ENCODE peak calls at places on chromosome 4, in five cellular contexts. T is left ventricle myocardium inferior; Y is CD4-positive, alpha-beta T cell; X is dorsolateral prefrontal cortex; D is fibroblast of pulmonary artery. Q is an unnamed sample.

GRCh38 chr4:158036998-158037397 is 135.8 kb downstream of the GASK1B start:
- DNase-seq in T (no peak), Y (no peak), X (no peak), D (no peak), Q (no peak)

GRCh38 chr4:39528056-39528465 is 822 bp upstream of the UGDH start:
- DNase-seq in T (no peak), Y (no peak), X (no peak), D (peak), Q (no peak)

GRCh38 chr4:22442956-22443355 is 72.9 kb downstream of the ADGRA3 start:
- DNase-seq in T (no peak), Y (no peak), X (no peak), D (no peak), Q (no peak)

GRCh38 chr4:13523591-13524503 is 20.5 kb downstream of the NKX3-2 start:
- DNase-seq in T (no peak), Y (no peak), X (no peak), D (no peak), Q (peak)

GRCh38 chr4:128782875-128783614 is 26.5 kb upstream of the JADE1 start:
- DNase-seq in T (no peak), Y (no peak), X (no peak), D (peak), Q (no peak)

GRCh38 chr4:82948647-82949204 is 48.2 kb downstream of the THAP9 start:
- DNase-seq in T (no peak), Y (no peak), X (no peak), D (peak), Q (no peak)

GRCh38 chr4:139367421-139368090 is 65.3 kb upstream of the NDUFC1 start:
- DNase-seq in T (no peak), Y (no peak), X (no peak), D (peak), Q (no peak)

GRCh38 chr4:147361726-147362125 is 119.2 kb upstream of the EDNRA start:
- DNase-seq in T (no peak), Y (no peak), X (no peak), D (peak), Q (no peak)

GRCh38 chr4:80192252-80192866 is 4.9 kb upstream of the PRDM8 start:
- DNase-seq in T (no peak), Y (no peak), X (no peak), D (no peak), Q (no peak)

GRCh38 chr4:17347445-17347844 is 164.4 kb downstream of the QDPR start:
- DNase-seq in T (no peak), Y (peak), X (no peak), D (peak), Q (no peak)

GRCh38 chr4:123821861-123822260 is 425.3 kb downstream of the SPRY1 start:
- DNase-seq in T (no peak), Y (no peak), X (no peak), D (peak), Q (no peak)

GRCh38 chr4:71783972-71784371 is at the start of gene GC:
- DNase-seq in T (no peak), Y (no peak), X (no peak), D (no peak), Q (no peak)

GRCh38 chr4:71065991-71066390 is 72.5 kb downstream of the DCK start:
- DNase-seq in T (no peak), Y (no peak), X (no peak), D (no peak), Q (no peak)

GRCh38 chr4:24559889-24560288 is 24.5 kb downstream of the DHX15 start:
- DNase-seq in T (no peak), Y (no peak), X (no peak), D (peak), Q (no peak)
- TF ChIP-seq CTCF in T (no peak), Y (no peak), X (no peak), D (no peak), Q (no peak)

GRCh38 chr4:7040760-7041159 is 2.4 kb upstream of the TADA2B start:
- DNase-seq in T (no peak), Y (no peak), X (no peak), D (no peak), Q (no peak)

GRCh38 chr4:7034262-7035081 is 8.7 kb upstream of the TADA2B start:
- DNase-seq in T (no peak), Y (no peak), X (no peak), D (peak), Q (no peak)

GRCh38 chr4:7041246-7041645 is 1.9 kb upstream of the TADA2B start:
- DNase-seq in T (no peak), Y (no peak), X (no peak), D (no peak), Q (no peak)

GRCh38 chr4:7041851-7042696 is 1.1 kb upstream of the TADA2B start:
- DNase-seq in T (peak), Y (peak), X (peak), D (no peak), Q (no peak)

DNA sequence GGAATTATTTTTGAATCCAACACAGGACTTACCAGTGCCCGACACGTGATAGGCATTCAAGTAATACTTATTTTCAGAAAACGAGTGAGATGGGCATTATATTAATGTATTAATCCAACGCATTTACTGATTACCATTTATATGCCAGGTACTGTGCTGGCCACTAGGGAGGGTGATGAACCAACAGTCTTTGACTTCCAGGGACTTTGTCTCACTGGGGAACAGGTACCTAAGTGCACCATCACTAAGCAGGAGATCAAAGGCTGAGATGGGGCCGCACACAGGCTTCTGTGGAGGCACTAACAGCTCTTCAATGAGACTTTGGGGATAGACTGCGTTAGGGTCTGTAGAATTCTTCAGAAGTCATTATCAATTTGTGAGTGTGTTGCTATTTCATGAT is 5.7 kb upstream of the TADA2B start:
- DNase-seq in T (no peak), Y (no peak), X (no peak), D (no peak), Q (no peak)
- TF ChIP-seq CTCF in T (no peak), Y (peak), X (no peak), D (no peak), Q (no peak)

GRCh38 chr4:24880171-24880570 is 32.7 kb downstream of the CCDC149 start:
- DNase-seq in T (no peak), Y (no peak), X (no peak), D (peak), Q (no peak)

GRCh38 chr4:24881508-24882071 is 31.3 kb downstream of the CCDC149 start:
- DNase-seq in T (no peak), Y (no peak), X (no peak), D (no peak), Q (no peak)

GRCh38 chr4:24872720-24873119 is 40.1 kb downstream of the CCDC149 start:
- DNase-seq in T (no peak), Y (no peak), X (no peak), D (no peak), Q (no peak)

GRCh38 chr4:24878256-24879016 is 34.4 kb downstream of the CCDC149 start:
- DNase-seq in T (no peak), Y (no peak), X (no peak), D (no peak), Q (no peak)

GRCh38 chr4:24876431-24876830 is 36.4 kb downstream of the CCDC149 start:
- DNase-seq in T (no peak), Y (no peak), X (no peak), D (no peak), Q (no peak)
- TF ChIP-seq CTCF in T (no peak), Y (no peak), X (no peak), D (no peak), Q (no peak)

DNA sequence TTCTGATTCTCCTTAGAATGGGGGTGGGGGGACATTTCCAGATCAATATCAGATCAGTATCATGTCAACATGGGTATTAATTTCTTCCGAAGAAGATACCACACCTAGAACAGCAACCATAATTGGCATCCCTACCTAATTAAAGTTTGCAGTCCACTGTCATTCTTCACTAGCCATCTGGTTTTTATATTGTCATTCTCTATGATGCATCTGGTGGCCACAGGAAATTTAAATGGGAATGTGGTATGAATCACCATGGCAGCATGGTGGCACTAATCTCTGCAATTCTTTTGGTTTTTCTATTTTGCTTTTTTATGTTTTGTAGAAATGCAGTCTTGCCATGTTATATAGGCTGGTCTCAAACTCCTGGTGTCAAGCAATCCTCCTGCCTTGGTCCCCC is 16.6 kb upstream of the UBE2D3 start:
- DNase-seq in T (no peak), Y (no peak), X (no peak), D (no peak), Q (no peak)
- TF ChIP-seq CTCF in T (no peak), Y (no peak), X (no peak), D (no peak), Q (no peak)